ENCODE peak calls at places on chromosomes 5 and 9, in seven cellular contexts. One of them, this sample, is unnamed.

GRCh38 chr5:36214434-36214833 is 27.3 kb downstream of the NADK2 start:
- DNase-seq in foreskin keratinocyte: no peak
- DNase-seq in bronchial epithelial cell: no peak
- DNase-seq in A673: no peak
- DNase-seq in right atrium auricular region: no peak
- DNase-seq in RWPE1: no peak
- DNase-seq in heart left ventricle: no peak
- DNase-seq in this sample: no peak

GRCh38 chr5:147223951-147224791 is 10.7 kb upstream of the STK32A start:
- DNase-seq in foreskin keratinocyte: peak; percentile 16
- DNase-seq in bronchial epithelial cell: peak; percentile 51
- DNase-seq in A673: peak; percentile 52
- DNase-seq in right atrium auricular region: no peak
- DNase-seq in RWPE1: peak; percentile 75
- DNase-seq in heart left ventricle: no peak
- DNase-seq in this sample: peak; percentile 41

GRCh38 chr9:94717656-94718225 is 8.8 kb upstream of the AOPEP start:
- DNase-seq in foreskin keratinocyte: peak; percentile 67
- DNase-seq in bronchial epithelial cell: peak; percentile 93
- DNase-seq in A673: no peak
- DNase-seq in right atrium auricular region: no peak
- DNase-seq in RWPE1: no peak
- DNase-seq in heart left ventricle: no peak
- DNase-seq in this sample: no peak

GRCh38 chr5:105506692-105507277 is 1944.2 kb upstream of the NUDT12 start:
- DNase-seq in foreskin keratinocyte: no peak
- DNase-seq in bronchial epithelial cell: peak; percentile 7
- DNase-seq in A673: peak; percentile 48
- DNase-seq in right atrium auricular region: no peak
- DNase-seq in RWPE1: no peak
- DNase-seq in heart left ventricle: no peak
- DNase-seq in this sample: no peak

GRCh38 chr5:10586008-10586407 is 22.1 kb downstream of the ANKRD33B start:
- DNase-seq in foreskin keratinocyte: no peak
- DNase-seq in bronchial epithelial cell: no peak
- DNase-seq in A673: no peak
- DNase-seq in right atrium auricular region: no peak
- DNase-seq in RWPE1: no peak
- DNase-seq in heart left ventricle: no peak
- DNase-seq in this sample: no peak

GRCh38 chr9:20692554-20692953 is 8.5 kb downstream of the FOCAD start:
- DNase-seq in foreskin keratinocyte: no peak
- DNase-seq in bronchial epithelial cell: no peak
- DNase-seq in A673: no peak
- DNase-seq in right atrium auricular region: no peak
- DNase-seq in RWPE1: no peak
- DNase-seq in heart left ventricle: no peak
- DNase-seq in this sample: no peak

GRCh38 chr5:113675166-113675565 is 161.7 kb downstream of the YTHDC2 start:
- DNase-seq in foreskin keratinocyte: peak; percentile 30
- DNase-seq in bronchial epithelial cell: peak; percentile 62
- DNase-seq in A673: no peak
- DNase-seq in right atrium auricular region: no peak
- DNase-seq in RWPE1: no peak
- DNase-seq in heart left ventricle: no peak
- DNase-seq in this sample: no peak

GRCh38 chr5:96870094-96871021 is 5.9 kb upstream of the ERAP2 start:
- DNase-seq in foreskin keratinocyte: peak; percentile 30
- DNase-seq in bronchial epithelial cell: peak; percentile 65
- DNase-seq in A673: no peak
- DNase-seq in right atrium auricular region: no peak
- DNase-seq in RWPE1: no peak
- DNase-seq in heart left ventricle: no peak
- DNase-seq in this sample: peak; percentile 25

GRCh38 chr5:158875272-158875679 is 224.4 kb downstream of the EBF1 start:
- DNase-seq in foreskin keratinocyte: peak; percentile 23
- DNase-seq in bronchial epithelial cell: peak; percentile 40
- DNase-seq in A673: no peak
- DNase-seq in right atrium auricular region: no peak
- DNase-seq in RWPE1: no peak
- DNase-seq in heart left ventricle: no peak
- DNase-seq in this sample: no peak

GRCh38 chr5:181133610-181134231 is 2.8 kb upstream of the OR2V1 start:
- DNase-seq in foreskin keratinocyte: peak; percentile 72
- DNase-seq in bronchial epithelial cell: peak; percentile 72
- DNase-seq in A673: peak; percentile 24
- DNase-seq in right atrium auricular region: peak; percentile 77
- DNase-seq in RWPE1: peak; percentile 94
- DNase-seq in heart left ventricle: peak; percentile 83
- DNase-seq in this sample: no peak

GRCh38 chr5:93600409-93601052 is 17.5 kb downstream of the NR2F1 start:
- DNase-seq in foreskin keratinocyte: no peak
- DNase-seq in bronchial epithelial cell: no peak
- DNase-seq in A673: no peak
- DNase-seq in right atrium auricular region: no peak
- DNase-seq in RWPE1: no peak
- DNase-seq in heart left ventricle: no peak
- DNase-seq in this sample: no peak

GRCh38 chr5:153565822-153566221 is 75.4 kb downstream of the GRIA1 start:
- DNase-seq in foreskin keratinocyte: peak; percentile 87
- DNase-seq in bronchial epithelial cell: peak; percentile 92
- DNase-seq in A673: no peak
- DNase-seq in right atrium auricular region: no peak
- DNase-seq in RWPE1: peak; percentile 31
- DNase-seq in heart left ventricle: no peak
- DNase-seq in this sample: no peak

GRCh38 chr5:68730220-68731010 is 363.4 kb upstream of the SLC30A5 start:
- DNase-seq in foreskin keratinocyte: peak; percentile 71
- DNase-seq in bronchial epithelial cell: peak; percentile 42
- DNase-seq in A673: peak; percentile 90
- DNase-seq in right atrium auricular region: peak; percentile 67
- DNase-seq in RWPE1: peak; percentile 50
- DNase-seq in heart left ventricle: peak; percentile 40
- DNase-seq in this sample: no peak

GRCh38 chr9:75964431-75964830 is 74.0 kb downstream of the PCSK5 start:
- DNase-seq in foreskin keratinocyte: peak; percentile 96
- DNase-seq in bronchial epithelial cell: peak; percentile 92
- DNase-seq in A673: no peak
- DNase-seq in right atrium auricular region: no peak
- DNase-seq in RWPE1: peak; percentile 95
- DNase-seq in heart left ventricle: no peak
- DNase-seq in this sample: no peak

GRCh38 chr9:113929634-113930092 is 53.6 kb downstream of the ZNF618 start:
- DNase-seq in foreskin keratinocyte: peak; percentile 25
- DNase-seq in bronchial epithelial cell: peak; percentile 88
- DNase-seq in A673: no peak
- DNase-seq in right atrium auricular region: no peak
- DNase-seq in RWPE1: peak; percentile 63
- DNase-seq in heart left ventricle: no peak
- DNase-seq in this sample: no peak

GRCh38 chr9:131658753-131659129 is 81.1 kb downstream of the RAPGEF1 start:
- DNase-seq in foreskin keratinocyte: no peak
- DNase-seq in bronchial epithelial cell: no peak
- DNase-seq in A673: no peak
- DNase-seq in right atrium auricular region: no peak
- DNase-seq in RWPE1: no peak
- DNase-seq in heart left ventricle: no peak
- DNase-seq in this sample: no peak

GRCh38 chr5:55324815-55325418 is 17.1 kb downstream of the MTREX start:
- DNase-seq in foreskin keratinocyte: no peak
- DNase-seq in bronchial epithelial cell: peak; percentile 53
- DNase-seq in A673: peak; percentile 60
- DNase-seq in right atrium auricular region: no peak
- DNase-seq in RWPE1: peak; percentile 54
- DNase-seq in heart left ventricle: no peak
- DNase-seq in this sample: peak; percentile 32

GRCh38 chr5:149822310-149822709 is 92.2 kb downstream of the PPARGC1B start:
- DNase-seq in foreskin keratinocyte: no peak
- DNase-seq in bronchial epithelial cell: no peak
- DNase-seq in A673: no peak
- DNase-seq in right atrium auricular region: no peak
- DNase-seq in RWPE1: no peak
- DNase-seq in heart left ventricle: peak; percentile 72
- DNase-seq in this sample: no peak

GRCh38 chr9:4842734-4843133 is 50.0 kb downstream of the RCL1 start:
- DNase-seq in foreskin keratinocyte: no peak
- DNase-seq in bronchial epithelial cell: no peak
- DNase-seq in A673: no peak
- DNase-seq in right atrium auricular region: no peak
- DNase-seq in RWPE1: no peak
- DNase-seq in heart left ventricle: no peak
- DNase-seq in this sample: no peak

GRCh38 chr9:5286262-5286661 is 18.3 kb downstream of the RLN2 start:
- DNase-seq in foreskin keratinocyte: no peak
- DNase-seq in bronchial epithelial cell: no peak
- DNase-seq in A673: no peak
- DNase-seq in right atrium auricular region: no peak
- DNase-seq in RWPE1: no peak
- DNase-seq in heart left ventricle: no peak
- DNase-seq in this sample: no peak

GRCh38 chr9:125437771-125438221 is 176.2 kb downstream of the GAPVD1 start:
- DNase-seq in foreskin keratinocyte: no peak
- DNase-seq in bronchial epithelial cell: no peak
- DNase-seq in A673: no peak
- DNase-seq in right atrium auricular region: no peak
- DNase-seq in RWPE1: no peak
- DNase-seq in heart left ventricle: no peak
- DNase-seq in this sample: no peak

GRCh38 chr9:88993327-88993726 is 2.1 kb downstream of the S1PR3 start:
- DNase-seq in foreskin keratinocyte: no peak
- DNase-seq in bronchial epithelial cell: no peak
- DNase-seq in A673: no peak
- DNase-seq in right atrium auricular region: peak; percentile 46
- DNase-seq in RWPE1: no peak
- DNase-seq in heart left ventricle: no peak
- DNase-seq in this sample: no peak

GRCh38 chr9:126151031-126151670 is 175.5 kb upstream of the MVB12B start:
- DNase-seq in foreskin keratinocyte: no peak
- DNase-seq in bronchial epithelial cell: no peak
- DNase-seq in A673: peak; percentile 67
- DNase-seq in right atrium auricular region: peak; percentile 32
- DNase-seq in RWPE1: no peak
- DNase-seq in heart left ventricle: no peak
- DNase-seq in this sample: peak; percentile 2

GRCh38 chr5:35101016-35101415 is 53.3 kb upstream of the AGXT2 start:
- DNase-seq in foreskin keratinocyte: no peak
- DNase-seq in bronchial epithelial cell: no peak
- DNase-seq in A673: no peak
- DNase-seq in right atrium auricular region: no peak
- DNase-seq in RWPE1: no peak
- DNase-seq in heart left ventricle: no peak
- DNase-seq in this sample: no peak

GRCh38 chr9:134433101-134433500 is 106.8 kb downstream of the RXRA start:
- DNase-seq in foreskin keratinocyte: peak; percentile 44
- DNase-seq in bronchial epithelial cell: peak; percentile 45
- DNase-seq in A673: no peak
- DNase-seq in right atrium auricular region: no peak
- DNase-seq in RWPE1: peak; percentile 86
- DNase-seq in heart left ventricle: no peak
- DNase-seq in this sample: no peak

GRCh38 chr5:144205141-144205551 is 34.5 kb downstream of the KCTD16 start:
- DNase-seq in foreskin keratinocyte: no peak
- DNase-seq in bronchial epithelial cell: peak; percentile 39
- DNase-seq in A673: peak; percentile 32
- DNase-seq in right atrium auricular region: no peak
- DNase-seq in RWPE1: no peak
- DNase-seq in heart left ventricle: peak; percentile 27
- DNase-seq in this sample: no peak

GRCh38 chr5:144203750-144204596 is 33.3 kb downstream of the KCTD16 start:
- DNase-seq in foreskin keratinocyte: peak; percentile 45
- DNase-seq in bronchial epithelial cell: peak; percentile 75
- DNase-seq in A673: peak; percentile 70
- DNase-seq in right atrium auricular region: no peak
- DNase-seq in RWPE1: peak; percentile 49
- DNase-seq in heart left ventricle: no peak
- DNase-seq in this sample: peak; percentile 34

GRCh38 chr5:144209421-144209820 is 38.7 kb downstream of the KCTD16 start:
- DNase-seq in foreskin keratinocyte: no peak
- DNase-seq in bronchial epithelial cell: no peak
- DNase-seq in A673: peak; percentile 70
- DNase-seq in right atrium auricular region: no peak
- DNase-seq in RWPE1: no peak
- DNase-seq in heart left ventricle: no peak
- DNase-seq in this sample: no peak

GRCh38 chr5:144207875-144208444 is 37.3 kb downstream of the KCTD16 start:
- DNase-seq in foreskin keratinocyte: no peak
- DNase-seq in bronchial epithelial cell: no peak
- DNase-seq in A673: no peak
- DNase-seq in right atrium auricular region: no peak
- DNase-seq in RWPE1: no peak
- DNase-seq in heart left ventricle: no peak
- DNase-seq in this sample: no peak

GRCh38 chr5:144206136-144206535 is 35.5 kb downstream of the KCTD16 start:
- DNase-seq in foreskin keratinocyte: no peak
- DNase-seq in bronchial epithelial cell: peak; percentile 23
- DNase-seq in A673: no peak
- DNase-seq in right atrium auricular region: no peak
- DNase-seq in RWPE1: no peak
- DNase-seq in heart left ventricle: no peak
- DNase-seq in this sample: no peak
- TF ChIP-seq CTCF in foreskin keratinocyte: no peak
- TF ChIP-seq CTCF in bronchial epithelial cell: no peak
- TF ChIP-seq CTCF in A673: no peak
- TF ChIP-seq CTCF in right atrium auricular region: no peak
- TF ChIP-seq CTCF in RWPE1: no peak
- TF ChIP-seq CTCF in heart left ventricle: no peak
- TF ChIP-seq CTCF in this sample: no peak

GRCh38 chr9:101593345-101593744 is 1.4 kb downstream of the PPP3R2 start:
- DNase-seq in foreskin keratinocyte: no peak
- DNase-seq in bronchial epithelial cell: no peak
- DNase-seq in A673: no peak
- DNase-seq in right atrium auricular region: no peak
- DNase-seq in RWPE1: no peak
- DNase-seq in heart left ventricle: no peak
- DNase-seq in this sample: no peak
- TF ChIP-seq CTCF in foreskin keratinocyte: no peak
- TF ChIP-seq CTCF in bronchial epithelial cell: no peak
- TF ChIP-seq CTCF in A673: no peak
- TF ChIP-seq CTCF in right atrium auricular region: no peak
- TF ChIP-seq CTCF in RWPE1: no peak
- TF ChIP-seq CTCF in heart left ventricle: no peak
- TF ChIP-seq CTCF in this sample: no peak

GRCh38 chr9:16131269-16131668 is 578.4 kb downstream of the CCDC171 start:
- DNase-seq in foreskin keratinocyte: no peak
- DNase-seq in bronchial epithelial cell: no peak
- DNase-seq in A673: peak; percentile 27
- DNase-seq in right atrium auricular region: no peak
- DNase-seq in RWPE1: no peak
- DNase-seq in heart left ventricle: no peak
- DNase-seq in this sample: no peak
- TF ChIP-seq CTCF in foreskin keratinocyte: peak; percentile 52
- TF ChIP-seq CTCF in bronchial epithelial cell: peak; percentile 30
- TF ChIP-seq CTCF in A673: peak; percentile 33
- TF ChIP-seq CTCF in right atrium auricular region: no peak
- TF ChIP-seq CTCF in RWPE1: no peak
- TF ChIP-seq CTCF in heart left ventricle: peak; percentile 9
- TF ChIP-seq CTCF in this sample: no peak

DNA sequence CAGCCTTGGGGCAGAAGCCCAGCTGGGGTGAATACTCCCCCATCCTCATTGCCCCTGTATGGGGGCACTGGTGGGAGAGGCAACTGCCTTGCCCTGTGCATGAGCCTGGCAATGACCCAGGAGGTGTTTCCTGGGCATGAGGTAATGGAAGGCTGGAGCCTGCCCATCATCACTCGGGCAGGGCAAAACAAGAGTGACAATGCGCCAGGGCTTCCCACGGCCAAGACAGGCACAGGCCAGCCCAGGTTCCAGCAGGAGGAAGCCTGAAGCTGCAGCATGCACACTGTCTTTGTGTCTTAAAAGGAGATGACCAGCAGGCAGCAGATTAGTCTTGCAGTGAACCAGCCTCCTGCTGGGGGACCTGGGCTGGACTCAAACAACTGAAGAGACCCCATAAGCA is 92.2 kb upstream of the SMIM23 start:
- DNase-seq in foreskin keratinocyte: no peak
- DNase-seq in bronchial epithelial cell: peak; percentile 18
- DNase-seq in A673: no peak
- DNase-seq in right atrium auricular region: no peak
- DNase-seq in RWPE1: no peak
- DNase-seq in heart left ventricle: peak; percentile 73
- DNase-seq in this sample: no peak
- TF ChIP-seq CTCF in foreskin keratinocyte: no peak
- TF ChIP-seq CTCF in bronchial epithelial cell: no peak
- TF ChIP-seq CTCF in A673: no peak
- TF ChIP-seq CTCF in right atrium auricular region: no peak
- TF ChIP-seq CTCF in RWPE1: no peak
- TF ChIP-seq CTCF in heart left ventricle: no peak
- TF ChIP-seq CTCF in this sample: no peak

This sample was measured in GM13976.